ENCODE peak calls at places on chromosomes 4 and X, in nine cellular contexts. G, E, S, Y, I, V, R, X and N are unnamed samples.

GRCh38 chrX:13538414-13538813 is 31.0 kb upstream of the EGFL6 start:
- DNase-seq in G (no peak), E (no peak), S (no peak), Y (no peak), I (no peak), V (no peak), R (no peak), X (no peak), N (no peak)

GRCh38 chr4:86924805-86925204 is 10.0 kb upstream of the AFF1 start:
- DNase-seq in G (no peak), E (no peak), S (peak), Y (peak), I (no peak), V (no peak), R (no peak), X (no peak), N (no peak)

GRCh38 chr4:2321279-2322196 is 59.6 kb upstream of the MXD4 start:
- DNase-seq in G (peak), E (no peak), S (no peak), Y (no peak), I (no peak), V (no peak), R (no peak), X (no peak), N (no peak)

GRCh38 chr4:163544407-163545038 is 50.0 kb downstream of the TMA16 start:
- DNase-seq in G (no peak), E (peak), S (peak), Y (peak), I (peak), V (peak), R (no peak), X (peak), N (peak)

GRCh38 chrX:118049713-118050112 is 66.9 kb downstream of the KLHL13 start:
- DNase-seq in G (no peak), E (no peak), S (peak), Y (no peak), I (no peak), V (no peak), R (no peak), X (no peak), N (no peak)

GRCh38 chrX:40651620-40652223 is 4.4 kb upstream of the CXorf38 start:
- DNase-seq in G (no peak), E (peak), S (peak), Y (peak), I (peak), V (peak), R (peak), X (peak), N (peak)

GRCh38 chrX:14927391-14927790 is 54.2 kb downstream of the MOSPD2 start:
- DNase-seq in G (no peak), E (no peak), S (no peak), Y (no peak), I (no peak), V (no peak), R (peak), X (no peak), N (no peak)

GRCh38 chr4:145865274-145865941 is 73.2 kb downstream of the ZNF827 start:
- DNase-seq in G (no peak), E (no peak), S (no peak), Y (no peak), I (no peak), V (no peak), R (no peak), X (no peak), N (no peak)

GRCh38 chr4:66045913-66046312 is 375.6 kb upstream of the EPHA5 start:
- DNase-seq in G (no peak), E (no peak), S (no peak), Y (no peak), I (no peak), V (no peak), R (no peak), X (no peak), N (no peak)

GRCh38 chrX:43481601-43482000 is 174.5 kb upstream of the MAOA start:
- DNase-seq in G (no peak), E (no peak), S (no peak), Y (no peak), I (no peak), V (no peak), R (no peak), X (no peak), N (no peak)

GRCh38 chrX:79181401-79181800 is 36.9 kb downstream of the GPR174 start:
- DNase-seq in G (no peak), E (no peak), S (no peak), Y (no peak), I (no peak), V (no peak), R (no peak), X (no peak), N (no peak)

GRCh38 chr4:70996014-70996353 is 2.5 kb downstream of the DCK start:
- DNase-seq in G (no peak), E (peak), S (no peak), Y (no peak), I (no peak), V (peak), R (no peak), X (no peak), N (no peak)

GRCh38 chr4:142886566-142886965 is 40.5 kb upstream of the INPP4B start:
- DNase-seq in G (no peak), E (no peak), S (no peak), Y (no peak), I (no peak), V (no peak), R (no peak), X (no peak), N (no peak)

GRCh38 chr4:174214102-174214878 is 69.2 kb downstream of the FBXO8 start:
- DNase-seq in G (no peak), E (no peak), S (peak), Y (no peak), I (no peak), V (no peak), R (no peak), X (no peak), N (no peak)

GRCh38 chrX:74179499-74179898 is 124.5 kb upstream of the ZCCHC13 start:
- DNase-seq in G (no peak), E (no peak), S (no peak), Y (no peak), I (no peak), V (no peak), R (no peak), X (no peak), N (no peak)

GRCh38 chr4:153420361-153420760 is 45.8 kb upstream of the TMEM131L start:
- DNase-seq in G (no peak), E (no peak), S (no peak), Y (peak), I (no peak), V (no peak), R (no peak), X (no peak), N (no peak)

GRCh38 chr4:17437396-17437795 is 74.5 kb downstream of the QDPR start:
- DNase-seq in G (no peak), E (no peak), S (no peak), Y (no peak), I (no peak), V (no peak), R (no peak), X (no peak), N (no peak)

GRCh38 chrX:15738686-15739016 is 581 bp downstream of the CA5B start:
- DNase-seq in G (no peak), E (peak), S (peak), Y (no peak), I (no peak), V (peak), R (no peak), X (no peak), N (no peak)

GRCh38 chrX:22378296-22378695 is 105.6 kb downstream of the CBLL2 start:
- DNase-seq in G (no peak), E (no peak), S (peak), Y (no peak), I (no peak), V (no peak), R (no peak), X (no peak), N (no peak)

GRCh38 chrX:52576946-52577345 is 60.1 kb upstream of the XAGE1B start:
- DNase-seq in G (no peak), E (no peak), S (peak), Y (no peak), I (no peak), V (no peak), R (no peak), X (no peak), N (no peak)

GRCh38 chr4:16516796-16517413 is 290.6 kb upstream of the TAPT1 start:
- DNase-seq in G (no peak), E (no peak), S (peak), Y (peak), I (no peak), V (no peak), R (peak), X (peak), N (peak)

GRCh38 chr4:159447296-159447695 is 344.4 kb downstream of the RAPGEF2 start:
- DNase-seq in G (no peak), E (no peak), S (no peak), Y (peak), I (no peak), V (no peak), R (no peak), X (no peak), N (no peak)

GRCh38 chrX:10597871-10598270 is 22.5 kb downstream of the MID1 start:
- DNase-seq in G (no peak), E (no peak), S (peak), Y (peak), I (no peak), V (peak), R (no peak), X (no peak), N (no peak)

GRCh38 chr4:180105362-180105761 is 2137.8 kb upstream of the TENM3 start:
- DNase-seq in G (no peak), E (no peak), S (no peak), Y (no peak), I (no peak), V (no peak), R (no peak), X (no peak), N (no peak)

GRCh38 chrX:45850197-45850774 is 649.6 kb upstream of the DIPK2B start:
- DNase-seq in G (no peak), E (no peak), S (peak), Y (no peak), I (no peak), V (no peak), R (no peak), X (no peak), N (no peak)

GRCh38 chrX:97211070-97211469 is 327.4 kb downstream of the RPA4 start:
- DNase-seq in G (no peak), E (no peak), S (peak), Y (no peak), I (no peak), V (no peak), R (no peak), X (no peak), N (no peak)

DNA sequence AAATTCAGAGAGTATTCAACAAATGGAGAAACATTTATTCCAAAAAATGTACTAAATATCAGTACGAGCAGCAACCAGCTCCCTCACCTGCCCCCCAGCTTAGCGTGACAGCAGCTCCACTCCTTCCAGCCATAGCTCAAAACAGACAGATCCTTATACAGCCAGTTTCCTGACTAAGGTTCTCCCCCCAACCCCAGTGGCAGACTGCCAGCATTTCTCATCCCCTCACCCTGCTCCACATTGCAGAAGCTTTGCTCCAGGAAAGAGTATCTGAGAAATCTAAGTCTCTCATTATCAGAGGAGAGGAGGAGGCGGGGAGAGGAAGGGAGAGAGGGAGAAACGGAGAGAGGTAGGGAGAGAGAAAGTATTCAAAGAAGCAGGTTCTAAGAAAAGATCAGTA is 53.3 kb upstream of the PASD1 start:
- DNase-seq in G (no peak), E (no peak), S (no peak), Y (no peak), I (no peak), V (no peak), R (no peak), X (no peak), N (no peak)
- H3K4me3 ChIP-seq in G (no peak), E (no peak), S (no peak), Y (no peak), I (no peak), V (no peak), R (no peak), X (no peak), N (no peak)

DNA sequence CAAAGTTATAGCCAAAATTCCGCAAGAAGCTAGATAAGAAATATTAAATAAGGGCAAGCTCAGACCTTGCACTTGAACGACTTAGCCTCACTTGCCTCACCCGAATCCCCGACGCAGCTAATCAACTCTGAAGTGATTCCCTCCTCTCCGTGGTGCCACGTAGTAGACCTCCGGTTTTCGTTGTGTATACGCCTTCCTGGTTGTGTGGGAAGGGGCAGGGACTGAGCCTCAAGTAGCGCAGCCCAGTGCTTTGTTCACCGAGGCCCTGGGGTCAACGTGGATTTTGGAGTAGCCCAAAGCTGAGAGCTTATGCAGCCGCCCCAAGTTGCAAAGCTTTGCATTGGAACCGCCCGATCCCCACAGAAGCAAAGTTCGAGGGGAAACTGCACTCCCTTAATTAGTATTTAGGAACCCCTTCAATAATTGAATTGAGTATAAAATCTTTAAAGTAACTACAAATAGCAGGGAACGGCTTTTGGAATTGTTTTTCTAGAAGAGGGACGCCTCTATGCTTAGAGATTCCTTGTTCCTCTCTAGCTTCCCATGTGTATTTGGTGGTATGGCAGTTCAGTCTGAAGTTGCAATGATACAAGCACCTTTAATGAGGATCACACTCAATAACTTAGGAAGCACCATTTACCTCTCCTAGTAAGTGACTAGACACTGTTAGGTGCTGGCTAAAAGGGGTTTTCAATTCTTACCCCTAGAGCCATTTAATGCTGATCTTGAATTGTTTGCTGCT is 55.7 kb downstream of the LINC00632 start:
- DNase-seq in G (no peak), E (no peak), S (no peak), Y (peak), I (no peak), V (no peak), R (peak), X (no peak), N (no peak)
- H3K4me3 ChIP-seq in G (peak), E (peak), S (no peak), Y (peak), I (peak), V (no peak), R (peak), X (peak), N (no peak)

DNA sequence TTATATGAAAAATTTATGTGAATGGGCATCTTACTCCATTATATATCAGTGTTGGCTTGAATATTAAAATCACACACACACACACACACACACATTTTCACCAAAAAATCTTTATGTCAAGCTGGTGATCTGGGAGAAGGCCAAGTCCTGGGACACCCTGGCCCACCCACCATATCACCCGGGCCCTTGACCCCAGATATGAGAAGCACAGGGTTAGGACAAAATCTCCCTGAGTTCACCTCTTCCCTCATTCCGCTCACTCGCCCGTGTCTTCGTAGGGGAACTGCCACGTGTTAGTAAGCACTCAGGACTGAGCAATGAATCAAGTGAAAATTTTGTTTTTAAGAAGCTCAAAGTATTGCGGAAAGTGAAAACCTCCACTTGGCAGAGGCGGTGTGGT is 103.8 kb upstream of the PSAPL1 start:
- DNase-seq in G (no peak), E (no peak), S (no peak), Y (no peak), I (no peak), V (no peak), R (no peak), X (no peak), N (no peak)
- H3K4me3 ChIP-seq in G (no peak), E (no peak), S (no peak), Y (no peak), I (no peak), V (peak), R (no peak), X (no peak), N (no peak)

GRCh38 chrX:37350034-37350365 is 836 bp downstream of the PRRG1 start:
- DNase-seq in G (no peak), E (no peak), S (peak), Y (peak), I (no peak), V (no peak), R (no peak), X (peak), N (no peak)
- H3K4me3 ChIP-seq in G (peak), E (no peak), S (peak), Y (peak), I (peak), V (no peak), R (peak), X (peak), N (peak)

GRCh38 chrX:134426285-134426684 is 33.7 kb upstream of the HPRT1 start:
- DNase-seq in G (no peak), E (no peak), S (no peak), Y (no peak), I (no peak), V (no peak), R (no peak), X (no peak), N (no peak)
- H3K4me3 ChIP-seq in G (no peak), E (no peak), S (no peak), Y (no peak), I (no peak), V (no peak), R (no peak), X (no peak), N (no peak)

GRCh38 chrX:38616904-38617303 is 55.6 kb downstream of the TSPAN7 start:
- DNase-seq in G (no peak), E (no peak), S (no peak), Y (peak), I (no peak), V (no peak), R (no peak), X (no peak), N (no peak)
- H3K4me3 ChIP-seq in G (no peak), E (no peak), S (no peak), Y (no peak), I (no peak), V (no peak), R (no peak), X (no peak), N (no peak)

GRCh38 chr4:19399001-19399400 is 852.7 kb upstream of the SLIT2 start:
- DNase-seq in G (no peak), E (no peak), S (no peak), Y (no peak), I (no peak), V (no peak), R (no peak), X (no peak), N (no peak)
- H3K4me3 ChIP-seq in G (no peak), E (no peak), S (no peak), Y (no peak), I (no peak), V (no peak), R (no peak), X (no peak), N (no peak)

GRCh38 chr4:176781739-176782100 is 11.0 kb downstream of the VEGFC start:
- DNase-seq in G (no peak), E (no peak), S (peak), Y (no peak), I (no peak), V (no peak), R (no peak), X (no peak), N (no peak)
- H3K4me3 ChIP-seq in G (no peak), E (no peak), S (no peak), Y (no peak), I (no peak), V (no peak), R (no peak), X (no peak), N (no peak)

DNA sequence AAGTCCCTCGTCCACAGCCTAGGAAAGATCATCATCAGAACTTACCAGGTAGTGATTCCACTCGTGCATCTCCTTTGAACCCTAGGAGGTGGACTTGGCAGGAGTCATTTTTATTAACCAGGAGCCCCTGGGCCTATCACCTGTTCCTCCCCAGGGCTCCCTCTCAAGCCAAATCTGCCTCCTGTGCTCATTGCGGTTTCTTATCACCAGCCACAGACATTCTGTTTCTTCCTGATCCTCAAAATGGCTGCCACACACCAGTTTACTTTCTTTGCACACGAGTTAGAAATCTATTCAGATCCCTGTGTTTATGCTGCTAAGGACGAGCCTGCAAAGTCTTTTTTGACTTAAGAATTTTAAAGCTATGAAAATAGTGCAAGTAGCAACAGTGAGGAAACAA is 354.5 kb upstream of the BOD1L1 start:
- DNase-seq in G (no peak), E (no peak), S (no peak), Y (no peak), I (no peak), V (no peak), R (no peak), X (no peak), N (no peak)
- H3K4me3 ChIP-seq in G (no peak), E (no peak), S (no peak), Y (no peak), I (no peak), V (no peak), R (no peak), X (no peak), N (no peak)